ENCODE peak calls at places on chromosomes 1 and 21, in four cellular contexts. C, B, P and U are unnamed samples.

GRCh38 chr1:222382171-222382570 is 165.7 kb downstream of the HHIPL2 start:
- DNase-seq in B (no peak), C (no peak), P (no peak), U (no peak)

GRCh38 chr1:162644986-162645314 is 12.7 kb downstream of the DDR2 start:
- DNase-seq in C (no peak), P (no peak), B (no peak), U (no peak)

GRCh38 chr1:117009132-117009531 is 7.6 kb downstream of the CD101 start:
- DNase-seq in C (no peak), B (peak), P (no peak), U (no peak)

GRCh38 chr1:54989968-54990810 is 8.5 kb upstream of the BSND start:
- DNase-seq in P (no peak), B (no peak), C (no peak), U (no peak)

GRCh38 chr1:177346960-177347359 is 176.2 kb downstream of the BRINP2 start:
- DNase-seq in B (no peak), P (no peak), C (peak), U (no peak)

GRCh38 chr1:182702826-182703524 is 18.6 kb upstream of the RGS8 start:
- DNase-seq in B (no peak), C (no peak), P (no peak), U (no peak)

GRCh38 chr1:103191327-103191726 is 83.0 kb upstream of the COL11A1 start:
- DNase-seq in C (no peak), P (no peak), B (no peak), U (no peak)

GRCh38 chr1:194476351-194476750 is 1289.9 kb upstream of the B3GALT2 start:
- DNase-seq in B (no peak), C (no peak), P (no peak), U (no peak)

GRCh38 chr1:6185151-6185550 is 5.0 kb upstream of the CHD5 start:
- DNase-seq in C (no peak), B (no peak), P (no peak), U (no peak)

GRCh38 chr1:50416553-50417453 is 6.4 kb downstream of the DMRTA2 start:
- DNase-seq in B (no peak), P (no peak), C (no peak), U (no peak)

GRCh38 chr1:197917813-197918646 is 858 bp downstream of the LHX9 start:
- DNase-seq in B (peak), P (no peak), C (no peak), U (peak)

GRCh38 chr21:35840197-35840799 is 220.0 kb downstream of the SETD4 start:
- DNase-seq in P (no peak), C (peak), B (peak), U (peak)

GRCh38 chr1:223175032-223175431 is 32.0 kb upstream of the TLR5 start:
- DNase-seq in B (no peak), C (no peak), P (no peak), U (no peak)

GRCh38 chr1:73930293-73930692 is 267.7 kb downstream of the LRRIQ3 start:
- DNase-seq in P (no peak), C (no peak), B (no peak), U (no peak)

GRCh38 chr1:119373465-119373864 is 4.9 kb downstream of the HAO2 start:
- DNase-seq in C (no peak), P (no peak), B (no peak), U (peak)

GRCh38 chr1:118945460-118945859 is 42.7 kb downstream of the TBX15 start:
- DNase-seq in B (no peak), C (no peak), P (no peak), U (peak)

GRCh38 chr1:52098139-52098871 is 42.2 kb downstream of the BTF3L4 start:
- DNase-seq in B (no peak), P (no peak), C (no peak), U (no peak)

GRCh38 chr1:181392613-181393170 is 90.6 kb upstream of the CACNA1E start:
- DNase-seq in C (no peak), B (no peak), P (no peak), U (no peak)

GRCh38 chr1:226601456-226601855 is 52.9 kb downstream of the STUM start:
- DNase-seq in B (no peak), C (no peak), P (no peak), U (no peak)

GRCh38 chr1:184163674-184164470 is 112.3 kb downstream of the TSEN15 start:
- DNase-seq in C (no peak), B (no peak), P (peak), U (peak)

GRCh38 chr1:67741121-67741520 is 56.1 kb downstream of the GADD45A start:
- DNase-seq in B (no peak), C (peak), P (no peak), U (no peak)

GRCh38 chr1:154344977-154345837 is 19.9 kb downstream of the ATP8B2 start:
- DNase-seq in B (peak), P (no peak), C (no peak), U (peak)

GRCh38 chr1:150810958-150811676 is 3.1 kb upstream of the CTSK start:
- DNase-seq in P (no peak), B (no peak), C (no peak), U (no peak)

GRCh38 chr1:232059726-232060360 is 433.3 kb downstream of the DISC1 start:
- DNase-seq in B (no peak), P (no peak), C (no peak), U (no peak)

GRCh38 chr1:56436912-56437403 is 142.4 kb downstream of the PLPP3 start:
- DNase-seq in B (no peak), C (no peak), P (no peak), U (no peak)

GRCh38 chr1:45752441-45753052 is 2.1 kb upstream of the IPP start:
- DNase-seq in B (no peak), C (no peak), P (no peak), U (no peak)

GRCh38 chr1:241744591-241744990 is 92.5 kb downstream of the WDR64 start:
- DNase-seq in C (no peak), B (no peak), P (no peak), U (no peak)

GRCh38 chr1:7223334-7224080 is 438.3 kb downstream of the CAMTA1 start:
- DNase-seq in P (no peak), B (no peak), C (no peak), U (peak)

GRCh38 chr1:116569776-116570357 is 959 bp downstream of the CD58 start:
- DNase-seq in B (peak), C (peak), P (no peak), U (no peak)

GRCh38 chr21:31795992-31796391 is 64.1 kb upstream of the SCAF4 start:
- DNase-seq in B (no peak), C (no peak), P (no peak), U (no peak)

GRCh38 chr1:231517076-231517475 is 11.4 kb upstream of the TSNAX start:
- DNase-seq in C (no peak), P (no peak), B (no peak), U (no peak)

GRCh38 chr1:227939791-227940771 is 7.7 kb downstream of the WNT9A start:
- DNase-seq in C (no peak), P (no peak), B (no peak), U (no peak)

GRCh38 chr1:33045246-33045645 is 8.6 kb upstream of the AK2 start:
- DNase-seq in C (no peak), B (no peak), P (no peak), U (no peak)
- H3K4me3 ChIP-seq in C (no peak), B (no peak), P (no peak), U (no peak)

GRCh38 chr1:230323686-230324085 is 102.4 kb downstream of the PGBD5 start:
- DNase-seq in P (no peak), B (no peak), C (no peak), U (no peak)

GRCh38 chr1:230327892-230328284 is 98.2 kb downstream of the PGBD5 start:
- DNase-seq in B (no peak), P (peak), C (no peak), U (peak)

GRCh38 chr1:230330157-230330556 is 96.0 kb downstream of the PGBD5 start:
- DNase-seq in B (no peak), P (no peak), C (no peak), U (no peak)

GRCh38 chr1:230328342-230329015 is 97.7 kb downstream of the PGBD5 start:
- DNase-seq in C (no peak), B (no peak), P (no peak), U (no peak)

DNA sequence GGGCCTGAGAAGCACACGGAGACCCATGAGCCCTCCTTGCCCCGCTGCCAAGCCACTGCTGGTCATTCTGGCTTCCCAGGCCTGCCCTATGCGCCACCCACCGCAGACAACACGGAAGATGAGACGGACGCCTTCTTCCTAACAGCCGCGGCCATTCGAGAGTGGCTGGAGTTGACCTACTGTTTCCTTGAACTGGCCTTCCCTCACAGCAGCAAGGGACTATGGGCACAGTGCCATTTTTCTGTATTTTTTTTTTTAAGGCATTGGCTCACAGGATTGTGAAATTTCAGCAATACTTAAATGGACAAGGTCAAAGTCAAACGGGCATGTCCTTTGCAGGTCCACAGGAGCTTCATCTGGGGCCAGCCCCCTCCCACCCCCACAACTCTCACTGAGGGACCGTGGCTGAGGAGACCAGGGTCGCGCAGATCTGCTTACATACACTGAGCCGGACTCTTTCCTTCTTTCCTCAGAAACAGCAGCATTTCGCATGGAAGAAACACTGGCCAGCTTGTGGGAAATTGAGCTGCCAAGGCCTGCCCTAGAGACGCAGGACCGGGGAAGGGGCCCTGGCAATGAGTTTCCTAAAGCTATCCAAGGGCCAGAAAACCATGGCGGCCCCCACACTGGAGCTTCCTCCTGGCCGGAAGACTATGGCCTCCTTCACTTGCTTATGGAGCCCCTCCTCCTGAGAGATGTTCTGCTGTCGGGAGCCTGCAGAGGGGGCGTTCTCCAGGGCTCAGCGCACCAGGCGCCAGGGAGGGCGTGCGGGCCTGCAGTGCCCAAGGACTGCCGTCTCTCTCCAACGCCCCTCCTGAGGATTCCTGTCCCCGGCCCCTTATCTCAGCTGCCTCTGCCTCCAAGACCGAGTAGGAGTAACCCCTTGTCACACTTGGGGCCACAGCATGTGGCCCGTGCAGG is 98.9 kb downstream of the PGBD5 start:
- DNase-seq in P (no peak), C (no peak), B (no peak), U (no peak)
- H3K27ac ChIP-seq in P (no peak), C (no peak), B (no peak), U (no peak)

DNA sequence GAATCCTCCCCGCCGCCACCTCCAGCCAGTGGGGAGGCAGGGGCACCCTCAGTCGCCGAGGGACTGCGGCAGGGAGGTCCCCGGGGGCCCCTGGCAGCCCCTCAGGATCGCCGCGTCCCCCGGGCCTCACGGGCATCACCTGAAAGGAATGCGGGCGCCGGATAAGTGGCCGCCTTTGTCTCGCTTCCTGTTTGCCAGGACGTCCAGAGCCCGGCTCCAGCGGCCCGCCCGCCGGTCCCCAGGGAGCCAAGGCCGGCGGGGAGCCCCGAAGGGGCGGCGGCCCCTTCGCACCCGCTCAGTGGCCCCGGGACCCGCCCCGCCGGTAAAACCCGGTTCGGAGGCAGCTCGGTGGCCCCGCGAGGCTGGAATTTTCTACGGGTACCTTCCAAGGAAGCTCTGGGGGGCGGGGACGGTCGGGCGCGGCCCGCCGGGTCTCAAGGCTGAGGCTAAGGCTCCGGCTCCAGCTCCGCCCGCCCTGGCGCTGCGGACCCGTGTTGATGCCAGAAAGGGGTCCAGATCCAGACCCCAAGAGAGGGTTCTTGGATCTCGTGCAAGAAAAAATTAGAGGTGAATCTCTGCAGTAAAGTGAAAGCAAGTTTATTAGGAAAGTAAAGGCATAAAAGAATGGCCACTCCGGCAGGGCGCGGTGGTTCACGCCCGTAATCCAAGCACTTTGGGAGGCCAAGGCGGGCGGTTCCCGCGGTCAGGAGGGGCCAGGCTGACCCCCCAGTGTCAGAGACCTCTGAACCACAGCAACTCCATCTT is 12.6 kb downstream of the TINAGL1 start:
- DNase-seq in B (no peak), C (no peak), P (no peak), U (peak)
- H3K4me3 ChIP-seq in B (no peak), C (peak), P (no peak), U (peak)

DNA sequence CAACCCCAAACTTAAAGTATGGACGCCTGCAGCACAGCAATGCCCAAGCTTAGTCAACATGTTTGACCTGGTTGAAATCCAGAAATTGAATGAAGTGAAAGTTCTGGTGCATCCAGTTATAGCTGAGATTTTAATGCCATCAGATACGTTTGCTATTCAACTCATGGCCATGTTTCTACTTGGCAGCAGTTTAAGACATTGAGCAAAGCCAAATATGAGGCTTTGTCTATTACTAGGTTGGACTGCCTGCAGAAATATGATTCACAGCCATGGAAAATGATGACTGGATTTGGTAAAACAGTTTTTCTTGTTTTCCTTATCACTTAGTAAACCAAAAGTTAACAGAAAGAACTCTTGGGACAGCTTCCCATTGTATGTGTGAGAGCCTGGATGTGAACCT is 32.2 kb upstream of the MYSM1 start:
- DNase-seq in B (no peak), C (no peak), P (no peak), U (no peak)
- H3K27ac ChIP-seq in B (no peak), C (no peak), P (no peak), U (no peak)